ENCODE peak calls at places on chromosome X, in four cellular contexts. M is kidney epithelial cell, X is astrocyte of the spinal cord, O is colonic mucosa. W is an unnamed sample.

GRCh38 chrX:13688772-13689518 is at the start of gene RAB9A:
- DNase-seq in X (peak; percentile 73), M (no peak), O (peak; percentile 92), W (peak; percentile 64)

GRCh38 chrX:95383778-95384177 is 1300.9 kb upstream of the DIAPH2 start:
- DNase-seq in M (no peak), X (peak; percentile 0), O (no peak), W (no peak)

GRCh38 chrX:31036895-31037294 is 34.9 kb downstream of the FTHL17 start:
- DNase-seq in X (peak; percentile 44), O (peak; percentile 30), M (no peak), W (peak; percentile 56)

GRCh38 chrX:68834371-68835103 is 5.7 kb downstream of the EFNB1 start:
- DNase-seq in O (peak; percentile 66), M (no peak), X (no peak), W (no peak)

GRCh38 chrX:107537815-107538214 is 88.4 kb downstream of the FRMPD3 start:
- DNase-seq in X (peak; percentile 40), O (peak; percentile 27), M (no peak), W (peak; percentile 61)

GRCh38 chrX:65755786-65756185 is 88.3 kb downstream of the MSN start:
- DNase-seq in O (no peak), X (no peak), M (no peak), W (no peak)

GRCh38 chrX:69104756-69105434 is 60.4 kb downstream of the PJA1 start:
- DNase-seq in M (no peak), X (no peak), O (no peak), W (no peak)

GRCh38 chrX:40201486-40201885 is 103.7 kb upstream of the BCOR start:
- DNase-seq in X (no peak), O (no peak), M (no peak), W (no peak)

GRCh38 chrX:8289523-8289922 is 118.5 kb upstream of the VCX2 start:
- DNase-seq in X (no peak), O (no peak), M (no peak), W (no peak)

GRCh38 chrX:45295587-45295986 is 94.9 kb upstream of the DIPK2B start:
- DNase-seq in M (peak; percentile 53), X (peak; percentile 50), O (peak; percentile 59), W (peak; percentile 11)

GRCh38 chrX:1330605-1331004 is 6.0 kb upstream of the IL3RA start:
- DNase-seq in M (no peak), X (no peak), O (no peak), W (no peak)

GRCh38 chrX:1334854-1335253 is 1.7 kb upstream of the IL3RA start:
- DNase-seq in M (no peak), O (no peak), X (no peak), W (no peak)

GRCh38 chrX:1341531-1342179 is 5.1 kb downstream of the IL3RA start:
- DNase-seq in X (no peak), O (no peak), M (no peak), W (no peak)

GRCh38 chrX:1336331-1337143 is at the start of gene IL3RA:
- DNase-seq in X (no peak), M (no peak), O (peak; percentile 40), W (peak; percentile 29)
- H3K4me3 ChIP-seq in X (no peak within 1 kb of the TSS), M (no peak within 1 kb of the TSS), O (peak within 1 kb of the TSS; percentile 37), W (no peak within 1 kb of the TSS)

GRCh38 chrX:144722307-144722706 is 525.0 kb upstream of the SPANXN1 start:
- DNase-seq in O (no peak), M (no peak), X (no peak), W (no peak)
- TF ChIP-seq CTCF in O (no peak), M (no peak), X (peak; percentile 8), W (no peak)

GRCh38 chrX:49165901-49166881 is 3.6 kb downstream of the MAGIX start:
- DNase-seq in X (peak; percentile 77), M (no peak), O (peak; percentile 86), W (peak; percentile 76)

GRCh38 chrX:49163555-49164419 is 1.2 kb downstream of the MAGIX start:
- DNase-seq in M (no peak), O (peak; percentile 92), X (peak; percentile 76), W (peak; percentile 85)

GRCh38 chrX:49162620-49163019 is at the start of gene MAGIX:
- DNase-seq in M (no peak), O (no peak), X (no peak), W (no peak)

GRCh38 chrX:49166914-49167739 is 4.6 kb downstream of the MAGIX start:
- DNase-seq in O (peak; percentile 66), X (peak; percentile 87), M (no peak), W (peak; percentile 79)

DNA sequence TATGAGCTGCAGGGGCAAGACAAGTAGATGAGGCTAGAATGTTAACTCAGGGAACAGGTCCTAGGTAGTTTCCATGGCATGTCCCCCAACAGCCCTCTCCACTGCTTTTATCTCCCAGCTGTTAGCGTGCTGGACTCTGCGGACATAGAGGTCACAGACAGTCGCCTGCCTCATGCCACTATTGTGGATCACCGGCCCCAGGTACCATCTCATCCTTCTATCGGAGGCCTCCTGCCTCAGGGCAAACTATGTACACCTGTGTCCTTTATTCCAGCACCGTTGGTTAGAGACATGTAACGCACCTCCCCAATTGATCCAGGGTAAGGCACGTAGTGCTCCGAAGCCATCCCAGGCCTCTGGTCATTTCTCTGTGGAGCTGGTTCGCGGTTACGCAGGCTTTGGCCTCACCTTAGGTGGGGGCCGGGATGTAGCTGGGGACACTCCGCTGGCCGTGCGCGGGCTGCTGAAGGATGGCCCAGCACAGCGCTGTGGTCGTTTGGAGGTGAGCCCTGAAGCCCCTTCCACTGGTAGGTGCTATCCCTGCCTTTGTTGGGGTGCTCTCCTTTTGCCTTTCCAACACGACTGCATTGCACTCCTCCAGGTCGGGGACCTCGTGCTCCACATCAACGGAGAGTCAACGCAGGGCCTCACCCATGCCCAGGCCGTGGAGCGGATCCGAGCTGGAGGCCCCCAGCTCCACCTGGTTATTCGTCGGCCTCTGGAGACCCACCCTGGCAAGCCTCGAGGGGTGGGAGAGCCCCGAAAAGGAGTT is 2.2 kb downstream of the MAGIX start:
- DNase-seq in X (no peak), O (no peak), M (no peak), W (no peak)
- H3K4me3 ChIP-seq in X (no peak overlapping the region), O (no peak overlapping the region), M (no peak overlapping the region), W (no peak overlapping the region)

GRCh38 chrX:133926809-133927208 is 58.6 kb downstream of the GPC3 start:
- DNase-seq in X (no peak), M (no peak), O (no peak), W (no peak)
- TF ChIP-seq CTCF in X (no peak), M (no peak), O (no peak), W (no peak)